ENCODE peak calls at places on chromosome 4, in eight cellular contexts. One of them, this sample, is unnamed.

GRCh38 chr4:22515145-22515887 is 550 bp downstream of the ADGRA3 start:
- DNase-seq in cardiac fibroblast: peak; percentile 63
- DNase-seq in psoas muscle: peak; percentile 65
- DNase-seq in A549: peak; percentile 74
- DNase-seq in AG09309: no peak
- DNase-seq in astrocyte: peak; percentile 72
- DNase-seq in GM23338: peak; percentile 81
- DNase-seq in brain microvascular endothelial cell: peak; percentile 53
- DNase-seq in this sample: peak; percentile 52

GRCh38 chr4:102477657-102478056 is 23.5 kb upstream of the NFKB1 start:
- DNase-seq in AG09309: no peak
- DNase-seq in brain microvascular endothelial cell: no peak
- DNase-seq in GM23338: no peak
- DNase-seq in A549: no peak
- DNase-seq in cardiac fibroblast: peak; percentile 49
- DNase-seq in astrocyte: no peak
- DNase-seq in psoas muscle: no peak
- DNase-seq in this sample: peak; percentile 9

GRCh38 chr4:75726577-75726976 is 2.2 kb downstream of the USO1 start:
- DNase-seq in astrocyte: no peak
- DNase-seq in brain microvascular endothelial cell: no peak
- DNase-seq in GM23338: no peak
- DNase-seq in A549: no peak
- DNase-seq in AG09309: no peak
- DNase-seq in psoas muscle: no peak
- DNase-seq in cardiac fibroblast: peak; percentile 26
- DNase-seq in this sample: peak; percentile 17

GRCh38 chr4:96459105-96459504 is 619.2 kb downstream of the PDHA2 start:
- DNase-seq in astrocyte: no peak
- DNase-seq in cardiac fibroblast: no peak
- DNase-seq in brain microvascular endothelial cell: no peak
- DNase-seq in AG09309: no peak
- DNase-seq in A549: no peak
- DNase-seq in psoas muscle: no peak
- DNase-seq in GM23338: no peak
- DNase-seq in this sample: no peak

GRCh38 chr4:90889171-90889570 is 762.0 kb downstream of the CCSER1 start:
- DNase-seq in psoas muscle: no peak
- DNase-seq in GM23338: no peak
- DNase-seq in astrocyte: no peak
- DNase-seq in A549: no peak
- DNase-seq in AG09309: no peak
- DNase-seq in cardiac fibroblast: no peak
- DNase-seq in brain microvascular endothelial cell: no peak
- DNase-seq in this sample: no peak

GRCh38 chr4:182478475-182478874 is 235.3 kb downstream of the TENM3 start:
- DNase-seq in AG09309: peak; percentile 3
- DNase-seq in astrocyte: no peak
- DNase-seq in psoas muscle: no peak
- DNase-seq in GM23338: peak; percentile 82
- DNase-seq in A549: peak; percentile 20
- DNase-seq in brain microvascular endothelial cell: peak; percentile 6
- DNase-seq in cardiac fibroblast: peak; percentile 52
- DNase-seq in this sample: peak; percentile 50

GRCh38 chr4:187183351-187183750 is 459.7 kb upstream of the FAT1 start:
- DNase-seq in A549: no peak
- DNase-seq in AG09309: no peak
- DNase-seq in astrocyte: peak; percentile 84
- DNase-seq in brain microvascular endothelial cell: no peak
- DNase-seq in psoas muscle: no peak
- DNase-seq in GM23338: no peak
- DNase-seq in cardiac fibroblast: no peak
- DNase-seq in this sample: peak; percentile 26

GRCh38 chr4:187908079-187908501 is 87.5 kb upstream of the ZFP42 start:
- DNase-seq in AG09309: peak; percentile 46
- DNase-seq in astrocyte: peak; percentile 83
- DNase-seq in A549: no peak
- DNase-seq in GM23338: no peak
- DNase-seq in psoas muscle: no peak
- DNase-seq in cardiac fibroblast: peak; percentile 76
- DNase-seq in brain microvascular endothelial cell: peak; percentile 52
- DNase-seq in this sample: peak; percentile 21

GRCh38 chr4:8303081-8303480 is 33.5 kb downstream of the HTRA3 start:
- DNase-seq in astrocyte: no peak
- DNase-seq in GM23338: no peak
- DNase-seq in brain microvascular endothelial cell: no peak
- DNase-seq in A549: no peak
- DNase-seq in AG09309: no peak
- DNase-seq in cardiac fibroblast: no peak
- DNase-seq in psoas muscle: no peak
- DNase-seq in this sample: no peak

GRCh38 chr4:98827661-98828060 is 101.3 kb downstream of the EIF4E start:
- DNase-seq in AG09309: no peak
- DNase-seq in brain microvascular endothelial cell: no peak
- DNase-seq in A549: no peak
- DNase-seq in GM23338: no peak
- DNase-seq in psoas muscle: no peak
- DNase-seq in cardiac fibroblast: no peak
- DNase-seq in astrocyte: no peak
- DNase-seq in this sample: no peak

GRCh38 chr4:3416270-3416669 is 25.5 kb upstream of the HGFAC start:
- DNase-seq in AG09309: no peak
- DNase-seq in GM23338: no peak
- DNase-seq in astrocyte: no peak
- DNase-seq in brain microvascular endothelial cell: no peak
- DNase-seq in psoas muscle: no peak
- DNase-seq in A549: no peak
- DNase-seq in cardiac fibroblast: no peak
- DNase-seq in this sample: no peak

DNA sequence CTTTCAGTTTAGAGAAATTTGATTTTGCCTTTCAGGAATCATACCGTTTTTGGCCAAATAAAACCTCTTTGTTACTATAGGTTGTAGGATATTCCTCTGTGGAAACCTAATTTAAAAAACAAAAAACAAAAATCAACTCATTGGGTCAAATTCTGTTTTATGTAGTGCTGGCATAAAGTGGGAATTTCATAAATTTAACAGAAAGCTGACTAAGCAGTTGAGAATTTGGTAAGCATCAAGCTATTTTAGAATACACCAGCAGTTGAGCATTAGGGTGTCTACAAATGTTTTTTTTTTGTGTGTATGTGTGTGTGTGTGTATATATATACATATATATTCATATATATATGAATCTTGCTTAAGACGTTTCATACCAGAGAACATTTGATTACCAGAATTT is 47.4 kb downstream of the C4orf33 start:
- DNase-seq in cardiac fibroblast: no peak
- DNase-seq in GM23338: no peak
- DNase-seq in astrocyte: no peak
- DNase-seq in A549: no peak
- DNase-seq in AG09309: no peak
- DNase-seq in psoas muscle: no peak
- DNase-seq in brain microvascular endothelial cell: no peak
- DNase-seq in this sample: no peak
- TF ChIP-seq CTCF in cardiac fibroblast: no peak
- TF ChIP-seq CTCF in GM23338: no peak
- TF ChIP-seq CTCF in astrocyte: no peak
- TF ChIP-seq CTCF in A549: no peak
- TF ChIP-seq CTCF in AG09309: no peak
- TF ChIP-seq CTCF in psoas muscle: no peak
- TF ChIP-seq CTCF in brain microvascular endothelial cell: no peak
- TF ChIP-seq CTCF in this sample: no peak

DNA sequence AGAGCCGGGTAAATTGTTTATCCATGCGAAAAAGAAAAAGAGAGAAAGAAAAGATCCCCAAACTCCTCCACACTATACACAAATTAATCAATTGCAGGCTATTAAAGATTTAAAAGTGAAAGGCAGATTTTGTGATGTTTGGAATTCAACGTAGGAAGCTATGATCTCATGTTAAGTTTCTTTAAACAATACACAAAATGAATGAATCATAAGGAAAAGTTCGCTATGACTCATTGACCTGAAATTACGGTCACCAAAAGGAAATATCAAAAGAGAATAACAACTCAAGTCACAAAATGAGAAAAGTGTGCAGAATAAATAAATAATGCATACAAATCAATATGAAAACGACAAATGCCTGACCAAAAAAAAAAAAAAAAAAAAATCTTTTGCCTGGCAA is 28.6 kb downstream of the CLNK start:
- DNase-seq in astrocyte: peak; percentile 75
- DNase-seq in GM23338: no peak
- DNase-seq in brain microvascular endothelial cell: no peak
- DNase-seq in cardiac fibroblast: peak; percentile 81
- DNase-seq in A549: no peak
- DNase-seq in AG09309: no peak
- DNase-seq in psoas muscle: no peak
- DNase-seq in this sample: peak; percentile 24
- H3K4me3 ChIP-seq in astrocyte: no peak overlapping the region
- H3K4me3 ChIP-seq in GM23338: no peak overlapping the region
- H3K4me3 ChIP-seq in brain microvascular endothelial cell: no peak overlapping the region
- H3K4me3 ChIP-seq in cardiac fibroblast: no peak overlapping the region
- H3K4me3 ChIP-seq in A549: no peak overlapping the region
- H3K4me3 ChIP-seq in AG09309: no peak overlapping the region
- H3K4me3 ChIP-seq in psoas muscle: no peak overlapping the region
- H3K4me3 ChIP-seq in this sample: no peak overlapping the region

GRCh38 chr4:36402008-36402758 is 120.8 kb downstream of the DTHD1 start:
- DNase-seq in astrocyte: no peak
- DNase-seq in cardiac fibroblast: no peak
- DNase-seq in GM23338: peak; percentile 16
- DNase-seq in AG09309: no peak
- DNase-seq in A549: no peak
- DNase-seq in psoas muscle: no peak
- DNase-seq in brain microvascular endothelial cell: no peak
- DNase-seq in this sample: no peak

GRCh38 chr4:36394352-36394903 is 113.0 kb downstream of the DTHD1 start:
- DNase-seq in brain microvascular endothelial cell: no peak
- DNase-seq in AG09309: no peak
- DNase-seq in cardiac fibroblast: no peak
- DNase-seq in A549: no peak
- DNase-seq in astrocyte: no peak
- DNase-seq in GM23338: no peak
- DNase-seq in psoas muscle: no peak
- DNase-seq in this sample: no peak

GRCh38 chr4:36399762-36400353 is 118.4 kb downstream of the DTHD1 start:
- DNase-seq in brain microvascular endothelial cell: no peak
- DNase-seq in A549: no peak
- DNase-seq in psoas muscle: no peak
- DNase-seq in cardiac fibroblast: peak; percentile 18
- DNase-seq in AG09309: no peak
- DNase-seq in astrocyte: peak; percentile 7
- DNase-seq in GM23338: peak; percentile 46
- DNase-seq in this sample: no peak
- TF ChIP-seq CTCF in brain microvascular endothelial cell: peak; percentile 69
- TF ChIP-seq CTCF in A549: peak; percentile 48
- TF ChIP-seq CTCF in psoas muscle: peak; percentile 19
- TF ChIP-seq CTCF in cardiac fibroblast: peak; percentile 41
- TF ChIP-seq CTCF in AG09309: no peak
- TF ChIP-seq CTCF in astrocyte: peak; percentile 63
- TF ChIP-seq CTCF in GM23338: peak; percentile 75
- TF ChIP-seq CTCF in this sample: no peak

GRCh38 chr4:151227731-151228130 is 49.2 kb upstream of the PRSS48 start:
- DNase-seq in astrocyte: peak; percentile 82
- DNase-seq in GM23338: no peak
- DNase-seq in psoas muscle: peak; percentile 59
- DNase-seq in A549: no peak
- DNase-seq in brain microvascular endothelial cell: peak; percentile 96
- DNase-seq in AG09309: peak; percentile 43
- DNase-seq in cardiac fibroblast: peak; percentile 96
- DNase-seq in this sample: peak; percentile 89

GRCh38 chr4:151231915-151232595 is 44.9 kb upstream of the PRSS48 start:
- DNase-seq in astrocyte: peak; percentile 59
- DNase-seq in brain microvascular endothelial cell: peak; percentile 47
- DNase-seq in AG09309: no peak
- DNase-seq in psoas muscle: no peak
- DNase-seq in cardiac fibroblast: no peak
- DNase-seq in A549: no peak
- DNase-seq in GM23338: no peak
- DNase-seq in this sample: no peak

GRCh38 chr4:151226004-151226932 is 50.7 kb upstream of the PRSS48 start:
- DNase-seq in GM23338: no peak
- DNase-seq in psoas muscle: no peak
- DNase-seq in AG09309: peak; percentile 35
- DNase-seq in A549: peak; percentile 6
- DNase-seq in brain microvascular endothelial cell: peak; percentile 75
- DNase-seq in cardiac fibroblast: peak; percentile 93
- DNase-seq in astrocyte: peak; percentile 88
- DNase-seq in this sample: peak; percentile 84

GRCh38 chr4:151223465-151223864 is 53.5 kb upstream of the PRSS48 start:
- DNase-seq in cardiac fibroblast: no peak
- DNase-seq in GM23338: no peak
- DNase-seq in astrocyte: no peak
- DNase-seq in A549: no peak
- DNase-seq in AG09309: no peak
- DNase-seq in brain microvascular endothelial cell: no peak
- DNase-seq in psoas muscle: no peak
- DNase-seq in this sample: no peak

GRCh38 chr4:151228196-151229119 is 48.5 kb upstream of the PRSS48 start:
- DNase-seq in GM23338: no peak
- DNase-seq in AG09309: no peak
- DNase-seq in astrocyte: peak; percentile 21
- DNase-seq in brain microvascular endothelial cell: peak; percentile 35
- DNase-seq in psoas muscle: no peak
- DNase-seq in A549: no peak
- DNase-seq in cardiac fibroblast: peak; percentile 81
- DNase-seq in this sample: peak; percentile 13
- H3K4me3 ChIP-seq in GM23338: no peak overlapping the region
- H3K4me3 ChIP-seq in AG09309: no peak overlapping the region
- H3K4me3 ChIP-seq in astrocyte: no peak overlapping the region
- H3K4me3 ChIP-seq in brain microvascular endothelial cell: no peak overlapping the region
- H3K4me3 ChIP-seq in psoas muscle: peak overlapping the region; percentile 51
- H3K4me3 ChIP-seq in A549: no peak overlapping the region
- H3K4me3 ChIP-seq in cardiac fibroblast: no peak overlapping the region
- H3K4me3 ChIP-seq in this sample: peak overlapping the region; percentile 56